ENCODE peak calls at places on chromosomes 7 and 10, in six cellular contexts. O is aorta; G is A549; B is naive thymus-derived CD4-positive, alpha-beta T cell; H is left ventricle myocardium inferior; N is body of pancreas. J is an unnamed sample.

GRCh38 chr7:91694221-91694856 is 186.2 kb downstream of the MTERF1 start:
- DNase-seq in O (no peak), G (no peak), B (no peak), H (no peak), N (no peak), J (no peak)

GRCh38 chr10:71799785-71800453 is 26.6 kb upstream of the VSIR start:
- DNase-seq in O (no peak), G (peak; percentile 50), B (no peak), H (no peak), N (no peak), J (no peak)

GRCh38 chr7:73830872-73831655 is at the start of gene CLDN4:
- DNase-seq in O (no peak), G (no peak), B (no peak), H (no peak), N (peak; percentile 97), J (no peak)

GRCh38 chr10:123148414-123149161 is 652 bp downstream of the HMX2 start:
- DNase-seq in O (peak; percentile 67), G (no peak), B (no peak), H (no peak), N (no peak), J (no peak)

GRCh38 chr7:38299275-38299931 is 26.0 kb upstream of the TARP start:
- DNase-seq in O (no peak), G (no peak), B (no peak), H (no peak), N (no peak), J (no peak)

GRCh38 chr7:140638311-140638791 is 2.3 kb downstream of the DENND2A start:
- DNase-seq in O (peak; percentile 59), G (peak; percentile 55), B (no peak), H (no peak), N (no peak), J (no peak)

GRCh38 chr7:77426052-77426404 is 9.9 kb upstream of the GSAP start:
- DNase-seq in O (no peak), G (no peak), B (no peak), H (no peak), N (no peak), J (no peak)

GRCh38 chr10:96831867-96832720 is at the start of gene LCOR:
- DNase-seq in O (peak; percentile 94), G (peak; percentile 91), B (peak; percentile 84), H (peak; percentile 90), N (peak; percentile 91), J (no peak)

GRCh38 chr7:44498230-44498954 is 7.9 kb upstream of the NUDCD3 start:
- DNase-seq in O (no peak), G (no peak), B (no peak), H (no peak), N (no peak), J (no peak)

GRCh38 chr7:27689045-27689877 is 26.6 kb upstream of the HIBADH start:
- DNase-seq in O (no peak), G (peak; percentile 45), B (no peak), H (no peak), N (peak; percentile 18), J (no peak)

GRCh38 chr7:139811106-139811505 is 18.0 kb upstream of the TBXAS1 start:
- DNase-seq in O (no peak), G (no peak), B (no peak), H (no peak), N (no peak), J (no peak)

GRCh38 chr7:154578351-154578750 is 424.6 kb downstream of the PAXIP1 start:
- DNase-seq in O (no peak), G (no peak), B (no peak), H (no peak), N (no peak), J (no peak)

GRCh38 chr7:154579711-154580110 is 423.2 kb downstream of the PAXIP1 start:
- DNase-seq in O (no peak), G (no peak), B (no peak), H (no peak), N (no peak), J (no peak)

GRCh38 chr7:154576604-154577003 is 426.3 kb downstream of the PAXIP1 start:
- DNase-seq in O (no peak), G (no peak), B (no peak), H (no peak), N (no peak), J (no peak)

GRCh38 chr7:154575497-154575896 is 427.4 kb downstream of the PAXIP1 start:
- DNase-seq in O (no peak), G (no peak), B (no peak), H (no peak), N (no peak), J (no peak)

GRCh38 chr7:154577141-154577540 is 425.8 kb downstream of the PAXIP1 start:
- DNase-seq in O (no peak), G (no peak), B (no peak), H (no peak), N (no peak), J (no peak)
- H3K9me3 ChIP-seq in O (peaks cover 2% of the 10 kb centered on the region), G (peaks cover 2% of the 10 kb centered on the region), B (no peaks in the 10 kb centered on the region), H (peaks cover under 1% of the 10 kb centered on the region), N (no peaks in the 10 kb centered on the region), J (no peaks in the 10 kb centered on the region)

GRCh38 chr7:4450483-4450882 is 231.6 kb upstream of the FOXK1 start:
- DNase-seq in O (no peak), G (no peak), B (no peak), H (no peak), N (no peak), J (no peak)

GRCh38 chr7:4445777-4446176 is 236.3 kb upstream of the FOXK1 start:
- DNase-seq in O (no peak), G (no peak), B (no peak), H (no peak), N (no peak), J (no peak)

GRCh38 chr7:4449263-4449662 is 232.8 kb upstream of the FOXK1 start:
- DNase-seq in O (no peak), G (no peak), B (no peak), H (no peak), N (no peak), J (no peak)
- H3K9me3 ChIP-seq in O (no peaks in the 10 kb centered on the region), G (no peaks in the 10 kb centered on the region), B (no peaks in the 10 kb centered on the region), H (peaks cover 18% of the 10 kb centered on the region), N (no peaks in the 10 kb centered on the region), J (no peaks in the 10 kb centered on the region)

GRCh38 chr7:158128572-158128971 is 459.1 kb downstream of the PTPRN2 start:
- DNase-seq in O (peak; percentile 45), G (no peak), B (no peak), H (no peak), N (no peak), J (no peak)
- H3K9me3 ChIP-seq in O (no peaks in the 10 kb centered on the region), G (peaks cover 7% of the 10 kb centered on the region), B (no peaks in the 10 kb centered on the region), H (no peaks in the 10 kb centered on the region), N (no peaks in the 10 kb centered on the region), J (no peaks in the 10 kb centered on the region)

DNA sequence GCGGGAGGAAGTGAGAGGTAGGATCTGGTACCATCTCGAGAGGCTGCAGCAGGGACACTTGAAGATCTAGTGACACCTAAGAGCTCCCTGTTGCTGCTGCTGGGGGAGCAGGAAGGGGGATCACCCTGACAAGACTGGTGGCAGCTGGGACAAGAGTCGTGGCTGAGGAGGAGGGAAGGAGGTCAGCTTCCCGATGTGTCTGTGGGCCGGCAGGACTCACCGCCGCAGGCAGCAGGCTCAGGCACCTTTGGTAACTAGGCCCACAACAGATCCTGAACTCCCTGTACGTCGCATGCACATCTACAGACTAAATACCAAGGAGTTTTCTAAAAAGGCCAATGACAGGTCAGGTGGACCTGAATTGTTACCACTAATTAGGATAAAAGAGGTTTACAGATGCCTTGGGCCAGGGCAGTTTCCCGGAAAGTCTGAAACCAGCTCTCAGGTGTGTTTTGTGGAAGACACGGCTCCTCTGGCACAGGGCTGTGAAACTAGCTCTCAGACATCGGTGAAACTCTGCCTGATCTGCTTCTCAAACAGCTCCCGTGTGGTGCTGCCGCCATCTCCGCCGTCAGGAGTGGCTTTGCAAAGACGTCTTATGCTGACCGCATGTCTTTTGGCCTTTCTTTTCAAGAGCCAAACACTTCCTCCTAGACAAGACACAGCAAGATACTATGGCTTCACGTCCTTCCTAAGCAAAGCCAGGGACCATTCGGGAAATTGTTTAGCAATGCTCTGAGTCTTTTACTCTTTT is 609.7 kb downstream of the PTPRN2 start:
- DNase-seq in O (no peak), G (no peak), B (no peak), H (no peak), N (no peak), J (no peak)
- H3K9me3 ChIP-seq in O (peaks cover 4% of the 10 kb centered on the region), G (no peaks in the 10 kb centered on the region), B (no peaks in the 10 kb centered on the region), H (peaks cover 33% of the 10 kb centered on the region), N (peaks cover 26% of the 10 kb centered on the region), J (no peaks in the 10 kb centered on the region)

GRCh38 chr7:157863176-157863575 is 526.4 kb downstream of the DNAJB6 start:
- DNase-seq in O (peak; percentile 57), G (no peak), B (no peak), H (no peak), N (no peak), J (no peak)
- H3K9me3 ChIP-seq in O (no peaks in the 10 kb centered on the region), G (no peaks in the 10 kb centered on the region), B (no peaks in the 10 kb centered on the region), H (no peaks in the 10 kb centered on the region), N (no peaks in the 10 kb centered on the region), J (no peaks in the 10 kb centered on the region)

DNA sequence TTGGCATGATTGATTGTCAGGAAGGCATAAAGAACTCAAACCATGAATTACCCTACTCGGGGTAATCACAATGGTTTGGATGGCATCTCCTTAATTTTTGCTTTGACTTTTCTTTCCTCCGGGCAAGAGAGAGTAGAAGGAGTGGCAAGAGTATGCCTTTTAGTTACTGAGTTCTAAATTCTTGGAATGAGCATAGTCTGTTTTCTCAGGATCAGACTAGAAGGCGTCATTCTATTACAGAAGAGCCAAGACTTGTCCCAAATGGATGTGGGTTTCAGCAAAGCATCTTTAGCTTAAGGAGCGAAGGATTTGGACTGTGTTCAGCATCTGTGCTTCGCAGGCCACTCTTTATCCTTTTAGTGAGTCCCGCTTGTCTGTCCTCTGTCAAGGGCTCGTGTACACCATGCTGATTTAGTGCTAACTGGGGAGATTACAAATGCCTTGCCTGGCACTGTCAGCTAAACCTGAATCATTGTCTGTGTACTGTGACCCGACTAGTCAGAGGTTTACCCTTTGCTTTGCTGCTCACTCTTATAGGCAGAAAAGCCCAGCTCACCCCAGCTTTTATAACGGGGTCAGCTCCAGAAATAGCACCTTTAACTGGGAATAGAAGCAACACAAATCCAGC is 465.6 kb downstream of the AUTS2 start:
- DNase-seq in O (no peak), G (no peak), B (no peak), H (no peak), N (no peak), J (no peak)
- H3K9me3 ChIP-seq in O (no peaks in the 10 kb centered on the region), G (no peaks in the 10 kb centered on the region), B (no peaks in the 10 kb centered on the region), H (no peaks in the 10 kb centered on the region), N (no peaks in the 10 kb centered on the region), J (no peaks in the 10 kb centered on the region)

DNA sequence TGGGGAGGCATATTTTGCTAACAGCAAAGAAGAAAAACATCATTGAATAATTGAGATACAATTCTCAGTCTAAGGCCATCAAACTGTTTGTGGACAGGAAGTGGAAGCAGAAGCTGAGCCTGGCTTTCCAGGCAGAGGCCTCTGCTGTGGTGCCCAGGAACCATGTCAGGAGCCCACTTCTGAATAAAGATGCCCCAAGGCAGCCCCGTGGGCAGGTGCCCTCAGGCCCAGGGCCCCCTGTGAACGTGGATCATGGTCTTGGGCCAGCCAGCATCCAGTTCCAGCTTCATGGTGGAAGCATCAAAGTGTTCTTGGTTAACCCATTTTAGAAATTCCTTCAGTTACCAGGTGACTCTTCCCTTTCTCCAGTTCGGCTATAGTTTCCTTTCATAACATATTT is 346.8 kb downstream of the PTPRN2 start:
- DNase-seq in O (no peak), G (no peak), B (no peak), H (no peak), N (no peak), J (no peak)
- H3K9me3 ChIP-seq in O (peaks cover 2% of the 10 kb centered on the region), G (peaks cover 2% of the 10 kb centered on the region), B (no peaks in the 10 kb centered on the region), H (no peaks in the 10 kb centered on the region), N (no peaks in the 10 kb centered on the region), J (no peaks in the 10 kb centered on the region)

DNA sequence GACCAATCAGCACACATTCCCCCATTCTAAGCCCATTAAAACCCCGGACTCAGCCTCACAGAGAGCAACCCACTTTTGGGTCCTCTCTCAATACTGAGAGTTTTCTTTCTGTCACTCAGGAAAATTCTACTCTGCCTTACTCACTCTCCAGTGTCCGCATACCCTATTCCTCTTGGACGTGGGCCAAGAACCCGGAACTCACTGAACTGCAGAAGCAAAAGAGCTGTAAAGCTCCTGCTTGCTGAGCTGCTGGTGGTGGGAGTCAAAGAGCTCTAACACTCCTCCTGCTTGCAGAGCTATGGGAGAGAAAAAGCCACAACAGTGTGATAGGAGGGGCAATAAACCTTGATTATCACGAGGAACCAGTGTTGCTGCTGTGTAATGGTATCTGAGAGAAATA is 386.9 kb downstream of the POM121L12 start:
- DNase-seq in O (no peak), G (no peak), B (no peak), H (no peak), N (no peak), J (no peak)
- H3K9me3 ChIP-seq in O (peaks cover 2% of the 10 kb centered on the region), G (no peaks in the 10 kb centered on the region), B (no peaks in the 10 kb centered on the region), H (no peaks in the 10 kb centered on the region), N (no peaks in the 10 kb centered on the region), J (no peaks in the 10 kb centered on the region)